ENCODE peak calls at places on chromosomes 13 and 19, in six cellular contexts. U is PC-3; B is heart right ventricle; L is CD4-positive, alpha-beta memory T cell; T is H1; Z is mesenchymal stem cell. Y is an unnamed sample. For H3K4me1, the result is how much of the 10 kb centered on the place peaks cover.

GRCh38 chr13:48818495-48818961 is 157.2 kb upstream of the FNDC3A start:
- DNase-seq in U (peak), B (no peak), L (no peak), T (no peak), Z (peak), Y (peak)

GRCh38 chr13:73730014-73730413 is 404.2 kb downstream of the KLF12 start:
- DNase-seq in U (no peak), B (no peak), L (no peak), T (no peak), Z (no peak), Y (no peak)

GRCh38 chr13:83065136-83065535 is 817.1 kb downstream of the SLITRK1 start:
- DNase-seq in U (no peak), B (no peak), L (no peak), T (no peak), Z (peak), Y (peak)

GRCh38 chr19:48878219-48879024 is 6.2 kb downstream of the PPP1R15A start:
- DNase-seq in U (no peak), B (peak), L (peak), T (no peak), Z (peak), Y (no peak)

GRCh38 chr13:46053162-46054012 is 841 bp upstream of the ZC3H13 start:
- DNase-seq in U (no peak), B (no peak), L (no peak), T (no peak), Z (no peak), Y (no peak)

GRCh38 chr19:50357178-50358100 is 8.0 kb downstream of the NAPSA start:
- DNase-seq in U (peak), B (peak), L (peak), T (peak), Z (peak), Y (no peak)

GRCh38 chr13:101763191-101763590 is 310.7 kb downstream of the ITGBL1 start:
- DNase-seq in U (peak), B (no peak), L (no peak), T (no peak), Z (no peak), Y (no peak)

GRCh38 chr19:14004619-14005380 is 1.3 kb downstream of the RFX1 start:
- DNase-seq in U (no peak), B (peak), L (no peak), T (no peak), Z (no peak), Y (no peak)

GRCh38 chr13:91292630-91293221 is 54.8 kb upstream of the MIR17HG start:
- DNase-seq in U (no peak), B (no peak), L (no peak), T (no peak), Z (no peak), Y (no peak)

GRCh38 chr13:41065098-41065497 is 3.8 kb downstream of the WBP4 start:
- DNase-seq in U (no peak), B (no peak), L (no peak), T (no peak), Z (peak), Y (no peak)

GRCh38 chr13:74288361-74288911 is 154.2 kb upstream of the KLF12 start:
- DNase-seq in U (no peak), B (peak), L (peak), T (no peak), Z (no peak), Y (peak)

GRCh38 chr13:85590231-85590931 is 208.8 kb downstream of the SLITRK6 start:
- DNase-seq in U (peak), B (no peak), L (no peak), T (no peak), Z (peak), Y (no peak)

GRCh38 chr19:34667349-34668076 is 9.4 kb downstream of the SCGB2B2 start:
- DNase-seq in U (peak), B (no peak), L (peak), T (no peak), Z (peak), Y (no peak)

GRCh38 chr13:64697226-64697625 is 2532.9 kb downstream of the PCDH9 start:
- DNase-seq in U (peak), B (no peak), L (no peak), T (no peak), Z (no peak), Y (no peak)

GRCh38 chr19:54287456-54287855 is 6.5 kb upstream of the LILRB2 start:
- DNase-seq in U (no peak), B (no peak), L (no peak), T (no peak), Z (no peak), Y (no peak)

GRCh38 chr13:99086149-99086868 is 108.4 kb upstream of the DOCK9 start:
- DNase-seq in U (peak), B (peak), L (peak), T (no peak), Z (peak), Y (peak)

GRCh38 chr19:23799321-23799720 is 40.6 kb upstream of the ZNF681 start:
- DNase-seq in U (no peak), B (no peak), L (peak), T (no peak), Z (no peak), Y (no peak)

GRCh38 chr13:79044415-79044814 is 361.6 kb downstream of the RBM26 start:
- DNase-seq in U (peak), B (no peak), L (no peak), T (no peak), Z (no peak), Y (peak)

GRCh38 chr19:53865918-53866696 is 1.6 kb upstream of the MYADM start:
- DNase-seq in U (peak), B (peak), L (peak), T (no peak), Z (peak), Y (no peak)

GRCh38 chr13:41608111-41608510 is 150.8 kb downstream of the RGCC start:
- DNase-seq in U (no peak), B (no peak), L (no peak), T (no peak), Z (no peak), Y (no peak)

GRCh38 chr13:62302341-62302740 is 886.7 kb upstream of the PCDH20 start:
- DNase-seq in U (peak), B (no peak), L (no peak), T (no peak), Z (peak), Y (no peak)

GRCh38 chr13:99659234-99659633 is 158.0 kb downstream of the TM9SF2 start:
- DNase-seq in U (no peak), B (no peak), L (no peak), T (no peak), Z (no peak), Y (no peak)

GRCh38 chr19:39372047-39372802 is 18.7 kb downstream of the PAF1 start:
- DNase-seq in U (no peak), B (peak), L (no peak), T (no peak), Z (peak), Y (no peak)

GRCh38 chr19:38877781-38878574 is at the start of gene RINL:
- DNase-seq in U (no peak), B (no peak), L (peak), T (no peak), Z (no peak), Y (no peak)

GRCh38 chr19:39677931-39678889 is 22.5 kb downstream of the LGALS16 start:
- DNase-seq in U (peak), B (no peak), L (no peak), T (no peak), Z (no peak), Y (no peak)

GRCh38 chr13:32594339-32594738 is 8.1 kb downstream of the PDS5B start:
- DNase-seq in U (peak), B (no peak), L (no peak), T (no peak), Z (no peak), Y (no peak)

GRCh38 chr13:32592082-32592481 is 5.8 kb downstream of the PDS5B start:
- DNase-seq in U (no peak), B (no peak), L (no peak), T (no peak), Z (no peak), Y (no peak)

GRCh38 chr13:32600891-32601290 is 14.6 kb downstream of the PDS5B start:
- DNase-seq in U (no peak), B (no peak), L (no peak), T (no peak), Z (no peak), Y (no peak)

DNA sequence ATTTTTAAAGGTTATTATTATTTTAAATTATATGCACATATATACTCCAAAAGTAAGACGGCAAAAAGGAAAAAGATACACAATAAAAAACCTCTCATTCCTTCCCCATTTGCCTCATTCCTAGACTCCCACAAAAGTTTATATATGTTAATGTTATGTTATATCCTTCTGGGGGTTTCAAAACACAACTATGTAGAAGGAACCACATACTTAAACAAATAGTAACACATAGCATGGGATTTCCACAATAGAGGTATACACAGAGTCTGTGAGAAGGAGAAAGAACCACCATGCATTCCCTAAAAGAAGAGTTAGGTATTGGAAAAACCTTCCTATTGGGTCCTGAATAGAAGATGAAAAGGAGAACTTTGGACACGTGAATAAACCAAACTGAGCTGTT is 9.1 kb downstream of the PDS5B start:
- DNase-seq in U (no peak), B (no peak), L (no peak), T (no peak), Z (peak), Y (no peak)
- H3K27ac ChIP-seq in U (no peak), B (no peak), L (no peak), T (no peak), Z (no peak), Y (no peak)

GRCh38 chr19:4909172-4909896 is at the start of gene UHRF1:
- DNase-seq in U (peak), B (no peak), L (no peak), T (no peak), Z (no peak), Y (no peak)

GRCh38 chr19:4909897-4910593 is 744 bp downstream of the UHRF1 start:
- DNase-seq in U (peak), B (peak), L (peak), T (peak), Z (peak), Y (peak)

GRCh38 chr19:4910594-4911273 is 1.4 kb downstream of the UHRF1 start:
- DNase-seq in U (peak), B (peak), L (no peak), T (no peak), Z (peak), Y (peak)

GRCh38 chr19:4911786-4912672 is 2.7 kb downstream of the UHRF1 start:
- DNase-seq in U (peak), B (peak), L (peak), T (peak), Z (peak), Y (peak)

DNA sequence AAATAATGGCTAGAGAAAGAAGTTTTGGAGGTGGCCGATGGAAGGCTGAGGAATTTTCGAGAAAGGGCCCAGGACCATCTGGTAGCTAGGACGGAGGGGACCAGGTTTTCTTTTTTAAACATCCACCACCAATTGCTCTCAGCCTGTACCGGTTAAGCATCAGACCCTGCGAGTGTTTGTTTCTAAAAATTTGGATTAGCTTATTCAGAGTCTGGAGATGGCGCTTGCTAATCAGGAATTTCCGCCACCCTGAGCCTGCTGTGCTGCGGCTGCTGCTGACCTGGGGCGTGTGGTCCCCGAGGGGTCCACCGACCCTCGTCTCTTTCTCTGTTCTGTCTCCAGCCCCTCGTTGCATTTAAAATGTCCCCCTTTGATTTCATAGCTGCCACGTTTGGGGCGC is 2.0 kb downstream of the UHRF1 start:
- DNase-seq in U (peak), B (no peak), L (no peak), T (no peak), Z (peak), Y (peak)
- H3K4me1 ChIP-seq in U (half or more), B (under half), L (half or more), T (under half), Z (under half), Y (under half)

GRCh38 chr19:43591904-43592772 is 3.8 kb downstream of the IRGQ start:
- DNase-seq in U (no peak), B (no peak), L (no peak), T (no peak), Z (no peak), Y (no peak)
- H3K27ac ChIP-seq in U (no peak), B (no peak), L (no peak), T (no peak), Z (no peak), Y (no peak)

GRCh38 chr19:10195199-10195519 is 406 bp upstream of the DNMT1 start:
- DNase-seq in U (no peak), B (no peak), L (no peak), T (no peak), Z (no peak), Y (no peak)
- H3K4me1 ChIP-seq in U (under half), B (under half), L (under half), T (under half), Z (under half), Y (under half)

GRCh38 chr19:42188665-42189064 is 28.8 kb downstream of the DEDD2 start:
- DNase-seq in U (no peak), B (no peak), L (no peak), T (no peak), Z (no peak), Y (no peak)

GRCh38 chr19:42185281-42185680 is 32.2 kb downstream of the DEDD2 start:
- DNase-seq in U (no peak), B (no peak), L (peak), T (no peak), Z (no peak), Y (no peak)

GRCh38 chr19:42193294-42193693 is 24.2 kb downstream of the DEDD2 start:
- DNase-seq in U (no peak), B (no peak), L (no peak), T (no peak), Z (no peak), Y (no peak)

GRCh38 chr19:42191855-42192254 is 25.6 kb downstream of the DEDD2 start:
- DNase-seq in U (peak), B (no peak), L (no peak), T (no peak), Z (peak), Y (peak)

DNA sequence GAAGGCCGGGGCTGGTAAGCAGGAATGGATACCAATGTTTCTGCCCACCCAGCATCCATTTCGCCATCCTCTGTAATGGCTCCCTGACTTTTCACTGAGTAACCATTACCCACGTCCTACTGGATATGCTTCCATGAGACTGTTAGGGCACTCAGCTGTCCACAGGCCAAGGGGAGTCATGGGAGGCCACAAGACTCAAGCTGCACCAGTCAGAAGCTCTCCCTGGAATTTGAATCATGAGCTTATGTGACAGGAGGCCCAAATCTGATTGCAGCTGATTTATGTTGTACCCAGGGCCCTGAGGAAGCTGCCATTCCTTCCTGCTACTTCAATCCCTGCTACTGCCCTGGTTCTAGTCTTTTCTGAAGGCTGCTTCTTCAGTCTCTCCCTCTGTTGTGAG is 28.3 kb downstream of the DEDD2 start:
- DNase-seq in U (no peak), B (no peak), L (no peak), T (no peak), Z (no peak), Y (no peak)
- H3K27ac ChIP-seq in U (no peak), B (no peak), L (no peak), T (no peak), Z (no peak), Y (no peak)

DNA sequence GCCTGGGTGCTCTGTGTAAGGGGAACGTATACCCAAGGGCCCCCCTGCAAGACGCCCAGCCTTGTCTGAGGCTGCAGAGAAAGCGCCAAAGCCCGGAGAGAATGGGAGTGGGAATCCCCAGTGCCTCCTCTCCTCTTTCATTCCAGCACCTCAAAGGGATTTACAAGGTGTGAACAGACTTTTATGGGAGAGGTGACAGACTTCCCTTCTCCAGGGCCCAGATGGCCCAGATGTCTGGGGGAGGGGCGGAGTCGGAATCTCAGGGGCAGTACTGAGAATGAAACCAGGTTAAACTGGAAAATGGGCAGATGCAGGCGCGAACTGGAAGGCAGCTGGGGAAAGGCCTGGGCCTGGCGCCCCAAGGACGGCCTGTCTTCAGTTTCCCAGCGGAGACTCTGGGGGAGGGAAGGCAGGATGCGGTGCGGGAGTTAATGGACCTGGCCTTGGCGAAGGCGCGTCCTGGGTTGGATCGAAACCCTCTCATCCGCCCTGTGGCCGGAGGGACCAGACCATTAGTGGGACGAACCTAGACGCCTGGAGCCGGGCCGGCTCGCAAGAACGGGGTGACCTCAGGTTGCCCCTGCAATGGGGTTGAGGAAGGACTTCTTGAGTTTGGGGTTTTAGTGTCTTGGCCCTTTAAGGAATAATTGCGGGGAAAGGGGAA is 622 bp upstream of the TRIP10 start:
- DNase-seq in U (no peak), B (peak), L (no peak), T (no peak), Z (no peak), Y (no peak)
- H3K4me1 ChIP-seq in U (under half), B (half or more), L (half or more), T (under half), Z (under half), Y (under half)

DNA sequence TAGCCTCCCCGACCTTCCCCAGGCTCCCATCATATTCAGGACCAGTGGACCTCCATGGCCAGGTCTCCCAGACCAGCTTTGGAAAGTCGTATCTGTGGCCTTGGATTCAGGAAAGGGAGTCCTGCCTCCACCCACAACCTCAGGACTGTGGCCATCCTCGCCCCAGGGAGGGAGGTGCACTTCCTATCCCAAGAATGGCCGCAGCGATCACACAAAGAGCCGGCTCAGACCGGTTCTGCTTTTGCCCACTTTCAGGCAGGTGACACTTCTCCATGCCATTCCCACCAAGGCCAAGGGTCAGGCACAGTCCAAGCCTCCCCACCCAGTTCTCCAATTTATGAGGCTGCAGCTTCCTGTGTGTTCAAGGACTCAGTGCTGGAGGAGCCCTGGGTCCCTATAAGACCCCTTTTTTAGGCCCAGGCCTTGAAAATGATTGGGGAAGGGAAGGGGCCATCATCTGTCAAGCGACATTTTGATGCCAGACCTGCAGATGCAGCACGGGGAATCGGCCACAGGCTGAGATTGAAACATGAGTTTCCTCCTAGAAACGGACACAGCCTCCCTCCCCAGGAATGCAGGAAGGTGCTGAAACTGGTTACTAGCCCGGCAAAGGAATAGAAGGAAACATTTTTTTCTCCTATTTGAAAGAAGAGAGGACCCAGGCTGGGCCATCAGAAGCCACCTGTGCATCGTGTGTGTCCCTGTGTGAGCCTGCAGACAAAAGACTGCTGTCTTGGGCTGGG is 65.6 kb upstream of the USE1 start:
- DNase-seq in U (no peak), B (no peak), L (no peak), T (no peak), Z (no peak), Y (no peak)
- H3K27ac ChIP-seq in U (no peak), B (no peak), L (no peak), T (no peak), Z (no peak), Y (no peak)

GRCh38 chr19:1848399-1849131 is at the start of gene REXO1:
- DNase-seq in U (peak), B (peak), L (peak), T (peak), Z (peak), Y (peak)
- H3K4me1 ChIP-seq in U (under half), B (half or more), L (half or more), T (under half), Z (under half), Y (under half)

Y was measured in foreskin keratinocyte.